ENCODE peak calls at places on chromosomes 2 and 18, in five cellular contexts. P is adrenal gland, J is spleen, W is cardiac muscle cell, Z is neural crest cell. X is an unnamed sample.

GRCh38 chr2:197997083-197997541 is 192.7 kb downstream of the PLCL1 start:
- DNase-seq in P (no peak), J (no peak), W (no peak), Z (no peak), X (no peak)

GRCh38 chr18:46412831-46413371 is 244.1 kb downstream of the LOXHD1 start:
- DNase-seq in P (peak), J (no peak), W (no peak), Z (no peak), X (no peak)

GRCh38 chr2:219576505-219577388 is 4.6 kb downstream of the INHA start:
- DNase-seq in P (no peak), J (no peak), W (no peak), Z (peak), X (peak)

GRCh38 chr2:168155036-168155435 is 92.4 kb downstream of the STK39 start:
- DNase-seq in P (no peak), J (no peak), W (peak), Z (no peak), X (no peak)

GRCh38 chr2:225465827-225466226 is 66.3 kb downstream of the NYAP2 start:
- DNase-seq in P (no peak), J (no peak), W (no peak), Z (no peak), X (no peak)

GRCh38 chr18:10122116-10122515 is 208.3 kb downstream of the VAPA start:
- DNase-seq in P (no peak), J (no peak), W (peak), Z (no peak), X (no peak)

GRCh38 chr18:22060361-22060760 is 109.0 kb upstream of the GATA6 start:
- DNase-seq in P (no peak), J (no peak), W (no peak), Z (no peak), X (no peak)

GRCh38 chr2:88713408-88713807 is 21.9 kb downstream of the RPIA start:
- DNase-seq in P (no peak), J (no peak), W (no peak), Z (no peak), X (no peak)

GRCh38 chr2:72144746-72145657 is 2.7 kb downstream of the CYP26B1 start:
- DNase-seq in P (no peak), J (peak), W (peak), Z (no peak), X (peak)

GRCh38 chr18:22639026-22639463 is 221.3 kb upstream of the CTAGE1 start:
- DNase-seq in P (no peak), J (no peak), W (peak), Z (no peak), X (no peak)

GRCh38 chr2:231124833-231125232 is at the start of gene HTR2B:
- DNase-seq in P (no peak), J (no peak), W (peak), Z (no peak), X (no peak)

GRCh38 chr18:2948038-2948437 is 64.9 kb downstream of the LPIN2 start:
- DNase-seq in P (no peak), J (no peak), W (peak), Z (no peak), X (no peak)

GRCh38 chr2:237191693-237192076 is 106.0 kb downstream of the COPS8 start:
- DNase-seq in P (no peak), J (no peak), W (no peak), Z (no peak), X (peak)

GRCh38 chr2:160241251-160242137 is 41.4 kb upstream of the ITGB6 start:
- DNase-seq in P (peak), J (no peak), W (peak), Z (no peak), X (no peak)

GRCh38 chr2:95046371-95047112 is 21.0 kb downstream of the MAL start:
- DNase-seq in P (no peak), J (peak), W (no peak), Z (no peak), X (no peak)

GRCh38 chr2:2699117-2699497 is 368.0 kb upstream of the MYT1L start:
- DNase-seq in P (no peak), J (no peak), W (no peak), Z (peak), X (peak)

GRCh38 chr2:98580656-98581284 is 27.5 kb downstream of the COA5 start:
- DNase-seq in P (no peak), J (no peak), W (no peak), Z (no peak), X (no peak)

GRCh38 chr2:43057026-43057741 is 169.2 kb downstream of the ZFP36L2 start:
- DNase-seq in P (peak), J (peak), W (no peak), Z (no peak), X (no peak)

GRCh38 chr18:79454034-79454735 is 58.5 kb downstream of the NFATC1 start:
- DNase-seq in P (no peak), J (no peak), W (peak), Z (no peak), X (no peak)

GRCh38 chr2:161367675-161368074 is 48.4 kb upstream of the TBR1 start:
- DNase-seq in P (no peak), J (no peak), W (no peak), Z (no peak), X (no peak)

GRCh38 chr2:43467889-43468288 is 127.9 kb downstream of the THADA start:
- DNase-seq in P (no peak), J (no peak), W (no peak), Z (no peak), X (no peak)

GRCh38 chr2:197184959-197185586 is 125.5 kb downstream of the ANKRD44 start:
- DNase-seq in P (peak), J (peak), W (peak), Z (no peak), X (no peak)

GRCh38 chr2:3024401-3024935 is 353.1 kb downstream of the EIPR1 start:
- DNase-seq in P (no peak), J (peak), W (no peak), Z (no peak), X (no peak)

GRCh38 chr2:121561617-121562268 is 31.1 kb downstream of the RNU4ATAC start:
- DNase-seq in P (no peak), J (no peak), W (peak), Z (no peak), X (no peak)

GRCh38 chr18:70288851-70289328 is at the start of gene SOCS6:
- DNase-seq in P (peak), J (peak), W (peak), Z (peak), X (peak)

GRCh38 chr2:47899915-47900314 is 6.4 kb downstream of the FBXO11 start:
- DNase-seq in P (no peak), J (no peak), W (peak), Z (no peak), X (no peak)

GRCh38 chr18:41665210-41665609 is 289.8 kb upstream of the PIK3C3 start:
- DNase-seq in P (no peak), J (no peak), W (no peak), Z (no peak), X (no peak)

GRCh38 chr18:8943900-8944870 is 158.3 kb upstream of the NDUFV2 start:
- DNase-seq in P (no peak), J (no peak), W (peak), Z (no peak), X (no peak)

GRCh38 chr2:219713110-219713509 is 85.7 kb downstream of the SLC4A3 start:
- DNase-seq in P (no peak), J (no peak), W (peak), Z (no peak), X (no peak)

GRCh38 chr2:12127639-12128038 is 381.2 kb downstream of the LPIN1 start:
- DNase-seq in P (no peak), J (no peak), W (no peak), Z (no peak), X (no peak)

GRCh38 chr2:53969285-53970094 is 1.3 kb downstream of the PSME4 start:
- DNase-seq in P (no peak), J (no peak), W (peak), Z (no peak), X (no peak)

GRCh38 chr2:180991361-180991760 is 11.0 kb downstream of the UBE2E3 start:
- DNase-seq in P (no peak), J (no peak), W (no peak), Z (no peak), X (no peak)
- TF ChIP-seq CTCF in P (no peak), J (no peak), W (no peak), Z (peak), X (no peak)

DNA sequence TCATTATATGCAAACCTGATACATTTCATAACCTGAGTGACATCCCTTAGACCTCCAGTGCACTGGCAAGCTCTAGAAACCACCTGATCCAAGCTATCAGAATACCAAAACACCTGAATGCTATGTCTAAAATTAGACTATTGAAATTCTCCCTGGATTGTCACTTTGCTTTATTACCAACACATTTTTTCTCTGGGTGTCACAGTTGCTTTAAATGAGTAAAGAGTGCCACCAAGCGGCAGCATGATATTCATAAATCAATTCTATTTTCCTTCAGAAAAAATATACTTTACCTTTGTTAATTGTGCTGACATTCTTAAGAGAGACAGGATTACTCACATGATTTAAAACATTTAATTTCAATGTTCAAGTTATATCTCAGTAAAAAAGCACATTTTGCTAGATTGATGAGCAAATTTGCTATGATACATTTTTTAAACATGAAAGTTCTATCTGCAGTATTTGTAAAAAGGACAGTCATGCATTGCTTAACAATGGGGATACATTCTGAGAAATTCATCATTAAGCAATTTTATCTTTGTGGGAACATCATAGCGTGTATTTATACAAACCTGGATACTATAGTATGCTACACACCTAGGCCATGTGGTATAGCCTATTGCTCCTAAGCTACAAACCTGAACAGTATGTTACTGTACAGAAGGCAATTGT is 338.4 kb upstream of the SLC39A10 start:
- DNase-seq in P (peak), J (no peak), W (peak), Z (peak), X (peak)
- TF ChIP-seq CTCF in P (peak), J (peak), W (peak), Z (peak), X (peak)

DNA sequence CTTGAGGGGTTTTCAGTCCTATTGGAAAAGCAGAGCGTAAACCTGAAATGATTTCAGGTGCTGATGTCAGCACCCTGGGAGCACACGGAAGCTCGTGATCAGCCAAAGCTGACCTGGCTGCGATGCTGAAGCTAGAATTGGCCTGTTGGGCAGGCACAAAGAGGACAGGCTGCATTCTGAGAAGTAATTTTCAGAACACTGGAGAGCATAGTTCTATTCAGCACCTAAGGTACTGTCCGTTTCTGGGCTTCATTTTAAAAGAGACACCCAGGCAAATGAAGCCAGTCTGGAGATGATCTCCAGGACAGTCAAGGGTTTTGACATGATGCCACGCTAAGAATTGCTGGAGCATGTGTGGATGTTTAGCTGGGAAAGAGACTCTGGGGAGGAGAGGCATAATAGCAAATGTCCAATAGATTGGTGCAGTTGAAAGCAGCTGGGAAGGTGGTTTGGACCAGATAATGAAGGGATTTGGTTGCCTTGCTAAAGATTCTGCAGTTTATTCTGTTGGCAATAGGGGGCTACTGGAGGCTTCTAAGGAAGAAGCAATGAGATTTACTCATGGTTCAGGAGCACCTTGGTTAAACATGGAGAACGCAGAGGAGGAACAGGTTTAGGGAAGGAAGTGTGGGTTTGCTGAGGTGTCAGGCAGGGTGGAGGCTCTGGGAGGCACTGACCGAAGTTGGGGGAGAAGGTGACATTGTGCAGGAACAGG is 86.6 kb downstream of the ACOXL start:
- DNase-seq in P (no peak), J (no peak), W (peak), Z (no peak), X (no peak)
- TF ChIP-seq CTCF in P (no peak), J (no peak), W (peak), Z (no peak), X (peak)

GRCh38 chr2:57139179-57139578 is 907.4 kb upstream of the VRK2 start:
- DNase-seq in P (no peak), J (no peak), W (no peak), Z (no peak), X (no peak)
- TF ChIP-seq CTCF in P (no peak), J (no peak), W (no peak), Z (no peak), X (no peak)

DNA sequence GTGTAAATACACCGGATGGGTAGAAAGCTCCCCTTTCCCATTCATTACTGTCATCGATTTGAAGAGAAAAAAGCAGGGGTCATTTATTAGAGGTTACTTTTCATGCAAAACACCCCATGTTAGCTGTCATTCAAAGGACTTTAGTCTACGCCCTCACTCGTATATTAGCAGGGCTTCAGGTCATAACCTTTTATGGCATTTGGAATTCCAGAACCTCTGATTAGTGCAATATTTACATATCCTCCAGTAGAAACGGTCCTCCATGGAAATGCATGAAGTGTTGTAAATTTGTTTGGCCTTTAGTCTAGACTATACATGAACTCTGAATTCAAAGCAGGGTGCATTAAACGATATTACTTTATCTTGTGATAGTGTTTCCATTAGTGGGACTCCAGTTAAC is 180.5 kb downstream of the ZNF516 start:
- DNase-seq in P (no peak), J (no peak), W (no peak), Z (no peak), X (no peak)
- TF ChIP-seq CTCF in P (no peak), J (no peak), W (no peak), Z (no peak), X (no peak)

DNA sequence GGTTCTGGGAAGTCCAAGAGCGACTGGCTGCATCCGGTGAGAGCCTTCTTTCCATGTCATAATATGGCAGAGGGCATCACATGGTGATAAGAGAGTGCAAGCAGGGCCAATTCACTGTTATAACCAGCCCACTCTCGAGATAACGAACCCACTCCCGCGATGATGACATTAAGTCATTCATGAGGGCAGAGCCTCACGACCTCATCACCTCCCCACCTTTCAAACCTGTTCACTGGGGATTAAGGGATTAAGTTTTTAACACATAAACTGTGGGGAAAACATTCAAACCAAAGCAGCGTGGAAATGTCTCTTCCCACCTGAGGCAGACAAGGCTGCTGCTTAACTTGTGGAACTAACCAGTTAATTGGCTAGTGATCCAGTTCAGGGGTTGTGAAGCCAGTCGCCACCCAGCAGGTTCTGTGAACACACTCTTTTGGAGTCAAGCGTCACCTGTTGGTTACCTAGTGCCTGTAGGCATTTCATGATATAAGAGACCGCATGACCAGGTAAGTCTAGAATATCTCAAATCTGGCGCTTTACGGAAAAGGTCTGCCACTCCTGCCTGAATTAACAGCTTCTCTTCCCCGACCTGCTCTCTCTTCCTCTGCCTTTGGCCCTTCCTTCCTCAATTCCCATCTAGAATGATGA is 54.3 kb downstream of the EDAR start:
- DNase-seq in P (no peak), J (no peak), W (no peak), Z (no peak), X (no peak)
- TF ChIP-seq CTCF in P (no peak), J (no peak), W (no peak), Z (no peak), X (no peak)

GRCh38 chr2:20638014-20638413 is 12.9 kb downstream of the HS1BP3 start:
- DNase-seq in P (no peak), J (no peak), W (no peak), Z (no peak), X (no peak)

GRCh38 chr2:20637147-20637546 is 13.8 kb downstream of the HS1BP3 start:
- DNase-seq in P (no peak), J (peak), W (no peak), Z (no peak), X (no peak)

GRCh38 chr2:20635096-20635475 is 15.8 kb downstream of the HS1BP3 start:
- DNase-seq in P (no peak), J (peak), W (no peak), Z (no peak), X (no peak)

GRCh38 chr2:20634430-20635095 is 16.3 kb downstream of the HS1BP3 start:
- DNase-seq in P (no peak), J (peak), W (peak), Z (no peak), X (no peak)

DNA sequence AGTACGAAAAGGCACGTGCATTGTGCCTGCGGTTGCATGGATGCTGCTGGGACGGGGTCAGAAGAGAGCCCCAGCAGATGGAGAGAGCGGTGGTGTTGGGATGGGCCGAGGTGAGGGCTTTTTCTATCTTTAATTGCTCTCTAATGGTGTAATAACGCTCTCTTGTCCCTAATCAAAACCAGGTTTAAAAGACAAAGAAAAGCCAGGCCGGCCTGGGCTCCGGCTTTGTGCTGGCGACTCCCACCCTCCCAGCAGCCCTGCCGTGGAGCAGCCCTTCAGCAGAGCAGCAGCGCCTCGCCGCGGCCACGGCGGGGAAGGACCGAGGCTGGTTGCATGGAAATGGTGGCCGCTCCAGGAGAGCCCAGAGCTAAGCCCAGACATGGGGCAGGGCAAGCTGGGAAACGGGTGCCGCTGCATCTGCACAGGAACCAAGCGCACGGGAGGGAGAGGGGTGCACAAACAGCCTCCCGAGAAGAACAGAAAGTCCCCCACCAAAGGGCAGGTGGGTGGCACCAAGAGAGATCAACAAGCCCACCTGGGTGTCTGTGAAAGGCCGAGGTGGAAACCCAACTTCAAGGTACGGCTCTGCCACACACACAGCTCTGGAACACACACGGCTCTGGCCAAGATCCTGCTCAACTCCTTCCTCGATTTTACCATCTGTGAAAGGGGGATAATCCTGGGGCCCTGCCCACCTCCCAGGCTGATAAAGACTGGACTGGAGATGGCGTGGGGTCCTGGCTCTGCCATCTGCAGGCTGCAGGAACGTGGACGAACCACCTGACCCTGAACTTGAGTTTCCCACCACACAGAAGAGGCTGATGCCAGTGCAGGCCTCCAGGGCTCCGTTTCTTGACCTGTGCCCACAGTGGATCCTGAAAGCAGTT is 15.0 kb downstream of the HS1BP3 start:
- DNase-seq in P (peak), J (peak), W (peak), Z (peak), X (peak)
- TF ChIP-seq CTCF in P (peak), J (peak), W (peak), Z (peak), X (peak)

DNA sequence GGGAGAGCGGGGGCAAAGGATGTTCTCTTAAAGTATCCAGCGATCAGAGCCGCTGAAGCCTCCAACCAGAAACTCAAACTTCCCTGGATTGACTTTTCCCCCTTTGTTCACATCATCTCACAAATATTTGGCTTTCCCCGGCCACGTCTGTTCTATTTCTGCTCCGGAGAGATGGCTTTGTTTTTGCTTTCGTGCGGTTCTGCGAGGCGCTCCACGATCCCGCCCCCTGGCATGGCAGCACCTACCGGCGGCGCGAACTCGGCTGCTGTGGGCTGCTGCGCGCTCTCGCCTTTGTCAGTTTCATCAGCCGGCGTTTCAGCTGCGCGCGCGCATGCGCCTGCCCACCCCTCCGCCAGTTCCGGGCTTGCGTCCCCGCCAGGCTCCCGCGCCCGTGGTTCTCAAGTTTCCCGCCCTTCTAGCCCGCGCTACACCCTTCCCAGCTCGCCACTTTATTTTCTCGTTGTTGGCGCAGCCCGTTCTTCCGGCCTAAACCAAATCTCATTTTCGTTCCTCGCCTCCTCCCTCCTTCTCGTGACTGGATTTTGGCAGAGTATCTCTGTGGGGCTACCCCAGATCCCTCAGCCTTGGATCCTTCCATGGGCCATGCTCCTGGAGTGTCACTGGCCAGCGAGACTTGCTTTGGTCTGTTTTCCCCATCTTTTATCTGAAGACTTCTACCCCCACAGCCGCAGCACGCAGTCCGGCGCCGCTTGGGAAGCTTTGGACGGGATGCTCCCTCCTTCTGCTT is 98.0 kb downstream of the INSIG2 start:
- DNase-seq in P (peak), J (peak), W (peak), Z (peak), X (peak)
- TF ChIP-seq CTCF in P (no peak), J (peak), W (no peak), Z (peak), X (no peak)

X was measured in nephron progenitor cell.